ENCODE peak calls at places on chromosomes 12 and 14, in six cellular contexts. T is NCI-H748 treated with DMSO at 0.1 percent for 48 hours, S is NCI-H1092 treated with DMSO at 0.1 percent for 48 hours, R is HTR-8/SVneo, H is stomach, E is nephron progenitor cell. B is an unnamed sample.
A peak's percentile ranks its signal among the peaks of the same experiment; 100 is the strongest.

GRCh38 chr12:11460343-11461023 is 65.1 kb upstream of the PRB2 start:
- DNase-seq in E (no peak), R (no peak), T (no peak), H (no peak), S (no peak), B (no peak)

GRCh38 chr14:93759781-93760307 is 28.4 kb downstream of the PRIMA1 start:
- DNase-seq in H (no peak), E (peak; percentile 58), T (no peak), S (peak; percentile 10), R (peak; percentile 18), B (peak; percentile 84)

GRCh38 chr12:87603727-87604126 is 425.5 kb downstream of the C12orf50 start:
- DNase-seq in T (no peak), S (no peak), E (no peak), R (no peak), H (no peak), B (no peak)

GRCh38 chr12:19191563-19191962 is 62.0 kb downstream of the PLEKHA5 start:
- DNase-seq in T (no peak), S (no peak), E (no peak), H (no peak), R (no peak), B (peak; percentile 34)

GRCh38 chr14:104718871-104719270 is 5.2 kb upstream of the ADSS1 start:
- DNase-seq in S (no peak), T (no peak), R (no peak), H (no peak), E (no peak), B (no peak)

GRCh38 chr12:26088999-26089398 is 35.8 kb downstream of the BHLHE41 start:
- DNase-seq in R (no peak), H (no peak), S (no peak), T (no peak), E (no peak), B (no peak)

GRCh38 chr12:120571299-120571698 is 9.9 kb downstream of the POP5 start:
- DNase-seq in H (no peak), E (no peak), T (no peak), S (no peak), R (no peak), B (no peak)

GRCh38 chr12:27824126-27824842 is 44.2 kb upstream of the MANSC4 start:
- DNase-seq in T (no peak), R (no peak), H (no peak), E (no peak), S (no peak), B (no peak)

GRCh38 chr14:90109858-90110257 is 48.1 kb downstream of the KCNK13 start:
- DNase-seq in R (no peak), S (no peak), E (no peak), H (no peak), T (no peak), B (peak; percentile 32)

GRCh38 chr12:120678572-120678971 is 8.4 kb upstream of the MLEC start:
- DNase-seq in R (no peak), H (no peak), E (no peak), T (no peak), S (no peak), B (no peak)

GRCh38 chr12:11171145-11171952 is at the start of gene SMIM10L1:
- DNase-seq in S (peak; percentile 93), T (peak; percentile 75), R (peak; percentile 87), H (peak; percentile 91), E (peak; percentile 87), B (peak; percentile 92)

GRCh38 chr12:30847259-30847658 is 79.3 kb upstream of the TSPAN11 start:
- DNase-seq in T (peak; percentile 25), E (peak; percentile 19), H (no peak), S (peak; percentile 75), R (peak; percentile 25), B (peak; percentile 16)

GRCh38 chr14:70254476-70254961 is 65.8 kb upstream of the SLC8A3 start:
- DNase-seq in R (peak; percentile 29), T (no peak), H (peak; percentile 86), S (peak; percentile 59), E (peak; percentile 61), B (peak; percentile 65)

GRCh38 chr12:70919597-70920035 is 922 bp downstream of the PTPRR start:
- DNase-seq in R (no peak), T (peak; percentile 26), S (no peak), H (no peak), E (peak; percentile 49), B (no peak)

GRCh38 chr12:5070090-5070489 is 26.4 kb downstream of the KCNA5 start:
- DNase-seq in R (no peak), T (no peak), E (no peak), S (peak; percentile 46), H (no peak), B (peak; percentile 45)